ENCODE peak calls at places on chromosomes 13 and 19, in seven cellular contexts. R is IMR-90, O is OCI-LY7, W is progenitor cell of endocrine pancreas, C is HL-60, H is mesothelial cell of epicardium, E is A549. M is an unnamed sample.

GRCh38 chr13:24097064-24097463 is 63.5 kb upstream of the SPATA13 start:
- DNase-seq in R (peak), O (no peak), H (no peak), W (no peak), E (no peak), C (peak), M (no peak)

GRCh38 chr19:10871711-10872550 is 578 bp downstream of the CARM1 start:
- DNase-seq in W (peak), R (no peak), H (peak), C (no peak), E (no peak), O (peak), M (peak)

GRCh38 chr13:113304121-113304520 is 7.1 kb downstream of the LAMP1 start:
- DNase-seq in E (no peak), H (no peak), C (no peak), W (no peak), R (no peak), O (no peak), M (no peak)

GRCh38 chr13:46668302-46668720 is 115.3 kb downstream of the LRCH1 start:
- DNase-seq in C (peak), H (no peak), W (no peak), R (peak), O (peak), E (no peak), M (no peak)

GRCh38 chr19:7242601-7243258 is 51.5 kb downstream of the INSR start:
- DNase-seq in H (no peak), C (peak), E (no peak), O (peak), W (no peak), R (peak), M (no peak)

GRCh38 chr19:15200575-15201364 is at the start of gene NOTCH3:
- DNase-seq in E (no peak), R (no peak), C (no peak), H (no peak), W (peak), O (no peak), M (peak)

GRCh38 chr13:39364797-39365468 is 238.1 kb downstream of the LHFPL6 start:
- DNase-seq in E (no peak), H (no peak), W (no peak), R (peak), C (no peak), O (no peak), M (peak)

GRCh38 chr19:1845642-1846041 is 2.6 kb downstream of the REXO1 start:
- DNase-seq in O (no peak), R (no peak), H (no peak), W (no peak), E (no peak), C (no peak), M (no peak)

GRCh38 chr13:44420376-44421220 is 47.0 kb downstream of the SERP2 start:
- DNase-seq in O (no peak), H (peak), C (no peak), R (no peak), E (no peak), W (no peak), M (no peak)

GRCh38 chr13:41995946-41996345 is 35.0 kb upstream of the VWA8 start:
- DNase-seq in C (peak), E (no peak), H (no peak), W (no peak), O (no peak), R (peak), M (no peak)

GRCh38 chr13:110869805-110870706 is 44.8 kb downstream of the ANKRD10 start:
- DNase-seq in W (no peak), H (peak), C (peak), R (peak), E (peak), O (no peak), M (no peak)

GRCh38 chr13:48624858-48625257 is 28.9 kb upstream of the CYSLTR2 start:
- DNase-seq in O (no peak), H (no peak), C (peak), W (no peak), E (no peak), R (no peak), M (no peak)

GRCh38 chr13:32330438-32330837 is 15.1 kb downstream of the BRCA2 start:
- DNase-seq in R (peak), H (no peak), C (no peak), E (no peak), W (no peak), O (no peak), M (no peak)

GRCh38 chr13:72677431-72677830 is 50.0 kb downstream of the MZT1 start:
- DNase-seq in W (no peak), E (no peak), R (no peak), C (no peak), O (no peak), H (no peak), M (no peak)

GRCh38 chr13:110583178-110583865 is 21.8 kb upstream of the RAB20 start:
- DNase-seq in E (no peak), H (no peak), C (no peak), O (no peak), W (no peak), R (no peak), M (no peak)

GRCh38 chr13:48188640-48189039 is 44.4 kb upstream of the ITM2B start:
- DNase-seq in O (no peak), H (no peak), C (no peak), R (no peak), E (no peak), W (no peak), M (no peak)

DNA sequence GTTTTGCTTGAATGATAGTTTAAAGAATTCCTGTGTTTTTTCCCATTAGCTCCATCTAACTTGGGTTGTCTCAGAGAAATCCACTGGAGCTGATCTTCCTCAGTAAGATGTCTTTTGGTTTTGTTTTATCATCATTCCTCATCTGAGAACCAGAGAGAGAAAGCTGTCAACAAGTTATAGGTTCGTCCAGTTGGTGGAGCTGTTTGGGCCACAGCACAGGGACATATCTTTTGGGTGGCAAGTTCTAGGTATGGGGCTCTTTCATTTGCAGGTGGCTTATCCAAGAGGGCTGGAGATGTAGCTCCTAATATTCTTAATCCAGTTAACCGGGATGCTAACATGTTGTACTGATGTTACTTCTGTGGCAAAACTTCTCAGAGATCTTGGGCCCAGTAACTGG is 174.2 kb downstream of the KCNRG start:
- DNase-seq in C (no peak), E (no peak), W (no peak), O (no peak), R (no peak), H (no peak), M (no peak)
- TF ChIP-seq CTCF in C (no peak), E (no peak), W (no peak), O (peak), R (no peak), H (no peak), M (no peak)

GRCh38 chr19:9610484-9611113 is 10.4 kb downstream of the ZNF561 start:
- DNase-seq in R (no peak), E (no peak), H (no peak), C (no peak), W (no peak), O (no peak), M (no peak)
- TF ChIP-seq CTCF in R (no peak), E (no peak), H (no peak), C (no peak), W (no peak), O (no peak), M (no peak)

DNA sequence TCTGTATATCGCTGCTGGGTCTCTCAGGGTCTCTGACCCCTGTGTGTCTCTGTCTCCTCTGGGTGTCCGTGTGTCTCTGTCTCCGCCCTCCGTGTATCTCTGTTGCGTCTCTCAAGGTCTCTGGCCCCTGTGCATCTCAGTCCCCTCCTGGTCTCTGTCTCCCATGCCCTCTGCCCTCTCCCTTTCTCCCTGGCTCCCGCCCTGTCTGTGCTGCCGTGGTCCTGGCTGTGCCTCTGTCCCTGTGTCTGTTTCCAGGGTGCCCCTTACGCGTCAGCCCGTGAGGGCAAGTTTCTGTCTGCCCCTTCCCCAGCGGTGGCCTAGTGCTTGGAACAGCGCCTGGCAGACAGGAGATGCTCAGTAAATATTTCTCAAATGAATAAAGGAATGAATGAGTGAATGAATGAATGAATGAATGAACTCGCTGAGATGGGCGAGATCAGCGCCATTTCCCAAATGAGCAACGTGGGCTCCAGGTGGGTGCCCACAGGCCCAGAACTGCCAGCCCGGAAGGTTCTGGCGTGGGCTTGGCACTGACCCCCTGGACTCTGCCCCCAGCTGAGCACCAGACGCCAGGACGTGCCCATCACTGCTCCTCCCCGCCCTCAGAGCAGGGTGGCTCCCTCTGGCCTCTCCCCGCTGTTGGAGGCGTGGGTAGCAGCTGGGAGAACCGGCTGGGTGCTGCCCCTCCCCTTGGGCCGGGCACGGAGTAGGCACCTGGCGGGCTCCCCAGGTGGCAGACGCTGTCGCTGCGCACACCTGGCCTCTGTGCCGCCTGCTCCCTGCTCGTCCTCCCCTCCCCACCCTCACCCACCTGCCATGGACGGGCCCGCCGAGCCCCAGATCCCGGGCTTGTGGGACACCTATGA is at the start of gene SULT2B1:
- DNase-seq in E (peak), C (no peak), H (no peak), O (no peak), R (no peak), W (no peak), M (no peak)
- TF ChIP-seq CTCF in E (no peak), C (no peak), H (no peak), O (no peak), R (no peak), W (no peak), M (no peak)

DNA sequence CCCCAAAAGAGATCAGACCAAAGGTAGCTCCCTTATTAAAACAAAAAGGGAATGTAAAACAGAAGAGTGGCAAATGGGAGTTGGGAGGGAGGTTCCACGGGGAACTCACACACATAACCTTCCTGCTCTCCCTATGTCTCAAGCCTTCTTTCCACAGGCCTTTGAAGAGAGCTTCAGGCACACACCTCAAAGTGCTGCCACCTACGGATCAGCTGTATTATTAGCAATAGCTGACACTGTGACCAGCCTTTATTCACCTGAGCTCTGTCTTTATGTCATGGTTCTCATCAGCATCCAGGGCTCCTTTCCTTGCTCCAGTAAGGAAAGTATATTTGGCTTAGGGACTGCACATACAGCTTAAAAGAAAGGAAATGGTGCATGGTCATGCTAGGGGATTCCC is 11.3 kb downstream of the ZNF571 start:
- DNase-seq in E (no peak), R (no peak), W (no peak), C (no peak), O (peak), H (no peak), M (no peak)
- TF ChIP-seq CTCF in E (no peak), R (no peak), W (no peak), C (no peak), O (peak), H (no peak), M (no peak)

GRCh38 chr19:3514930-3515329 is 8.8 kb downstream of the FZR1 start:
- DNase-seq in C (no peak), W (no peak), R (peak), O (no peak), E (no peak), H (no peak), M (no peak)

GRCh38 chr19:3511506-3512251 is 5.6 kb downstream of the FZR1 start:
- DNase-seq in E (no peak), H (no peak), O (no peak), C (no peak), R (no peak), W (no peak), M (no peak)

GRCh38 chr19:3512562-3512961 is 6.5 kb downstream of the FZR1 start:
- DNase-seq in E (no peak), H (no peak), W (no peak), R (no peak), C (no peak), O (no peak), M (no peak)

GRCh38 chr19:3515891-3516422 is 9.8 kb downstream of the FZR1 start:
- DNase-seq in O (no peak), C (no peak), W (no peak), E (no peak), R (peak), H (no peak), M (no peak)

DNA sequence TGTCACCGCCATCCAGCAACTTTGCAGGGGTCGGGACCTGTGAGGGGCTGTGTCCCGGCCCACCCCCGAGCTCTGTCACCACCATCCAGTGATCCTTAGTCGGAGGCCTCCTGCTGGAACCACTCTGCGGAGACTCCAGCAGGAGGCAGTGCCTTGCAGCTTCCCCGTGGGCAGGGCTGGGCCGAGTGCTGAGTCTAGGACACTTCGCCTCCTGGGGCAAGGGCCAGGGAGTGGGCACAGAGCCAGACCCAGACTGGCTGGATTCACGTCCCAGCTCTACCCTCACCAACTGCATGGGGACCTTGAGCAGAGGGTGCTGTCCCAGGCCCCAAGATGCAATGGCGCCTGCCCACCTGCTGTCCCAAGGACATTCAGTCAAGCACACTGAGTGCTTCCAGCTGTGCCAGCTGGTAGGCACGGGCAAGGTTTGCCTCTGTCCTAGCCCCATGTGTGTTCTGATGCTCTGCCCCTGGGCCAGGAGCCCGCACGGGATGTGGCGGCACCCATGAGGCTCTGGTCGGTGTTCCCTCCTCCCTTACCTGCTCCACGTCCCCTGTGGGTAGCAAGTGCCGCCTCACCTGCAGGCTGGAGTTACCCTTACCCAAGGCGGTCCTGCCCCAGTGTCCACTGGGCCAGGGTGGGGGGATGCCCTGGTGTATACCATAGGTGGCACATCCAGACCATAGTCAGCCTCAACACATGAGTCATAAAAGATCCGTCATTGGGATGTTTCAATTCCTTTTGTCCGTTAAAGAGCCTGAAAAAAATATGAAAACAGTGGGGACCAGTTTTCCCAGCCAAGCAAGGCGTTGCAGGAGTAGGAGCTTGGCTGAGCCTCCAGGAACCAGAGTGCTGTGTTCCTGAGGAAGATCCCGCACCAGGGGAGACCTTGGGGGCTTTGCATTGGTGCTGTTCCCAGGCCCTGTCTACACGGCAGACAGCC is 7.4 kb downstream of the FZR1 start:
- DNase-seq in R (peak), O (no peak), C (no peak), E (no peak), H (no peak), W (no peak), M (no peak)
- TF ChIP-seq CTCF in R (no peak), O (no peak), C (no peak), E (no peak), H (no peak), W (no peak), M (no peak)

DNA sequence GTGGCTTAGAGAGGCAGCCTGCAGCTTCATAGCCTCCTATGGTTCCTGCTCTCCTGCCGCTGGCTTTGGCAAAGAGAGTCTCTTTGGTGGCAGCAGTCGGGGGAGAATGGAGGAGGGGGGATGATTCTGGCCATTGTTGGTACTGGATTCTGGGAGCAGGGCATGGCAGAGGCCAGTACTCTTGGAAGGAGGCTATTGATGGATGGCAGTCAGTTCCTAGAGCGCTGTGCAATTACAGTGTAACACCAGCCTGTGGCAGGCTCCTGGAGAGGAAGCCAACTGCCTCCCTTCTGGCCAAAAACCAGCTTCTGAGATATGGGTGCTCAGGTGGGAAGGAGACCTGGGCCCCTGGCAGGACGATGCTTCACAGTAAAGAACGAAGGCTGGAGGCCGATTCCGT is 47.9 kb upstream of the TMTC4 start:
- DNase-seq in C (no peak), O (no peak), W (no peak), H (no peak), R (no peak), E (no peak), M (no peak)
- TF ChIP-seq CTCF in C (no peak), O (no peak), W (no peak), H (no peak), R (no peak), E (no peak), M (no peak)

M was measured in nephron progenitor cell.